ENCODE peak calls at places on chromosomes 7 and 10, in eight cellular contexts. One of them, this sample, is unnamed.

GRCh38 chr7:19404912-19405329 is 259.7 kb upstream of the FERD3L start:
- DNase-seq in activated T-helper 1 cell treated with anti-CD3 and anti-CD28 coated beads, Interleukin-12 subunit alpha, Interleukin-12 subunit beta, Interleukin-2, Interleukin-4 antibody, amounts not matched to agents 30 ng/mL and 10 ng/mL and 1 ng/mL, durations not matched to agents 14 hours and 24 hours and 36 hours: no peak
- DNase-seq in cortex of kidney: no peak
- DNase-seq in naive thymus-derived CD8-positive, alpha-beta T cell: no peak
- DNase-seq in cardiac muscle cell: peak
- DNase-seq in NCI-H1436: no peak
- DNase-seq in activated CD4-positive, alpha-beta T cell treated with anti-CD3 and anti-CD28 coated beads, Interleukin-2, amount 50 U/mL, for 48 hours: no peak
- DNase-seq in progenitor cell of endocrine pancreas: no peak
- DNase-seq in this sample: peak

GRCh38 chr7:70647801-70648491 is 484.0 kb upstream of the GALNT17 start:
- DNase-seq in cardiac muscle cell: no peak
- DNase-seq in progenitor cell of endocrine pancreas: no peak
- DNase-seq in cortex of kidney: no peak
- DNase-seq in naive thymus-derived CD8-positive, alpha-beta T cell: peak
- DNase-seq in activated T-helper 1 cell treated with anti-CD3 and anti-CD28 coated beads, Interleukin-12 subunit alpha, Interleukin-12 subunit beta, Interleukin-2, Interleukin-4 antibody, amounts not matched to agents 30 ng/mL and 10 ng/mL and 1 ng/mL, durations not matched to agents 14 hours and 24 hours and 36 hours: peak
- DNase-seq in activated CD4-positive, alpha-beta T cell treated with anti-CD3 and anti-CD28 coated beads, Interleukin-2, amount 50 U/mL, for 48 hours: peak
- DNase-seq in NCI-H1436: no peak
- DNase-seq in this sample: no peak

GRCh38 chr7:143221737-143222136 is at the start of gene TAS2R40:
- DNase-seq in activated CD4-positive, alpha-beta T cell treated with anti-CD3 and anti-CD28 coated beads, Interleukin-2, amount 50 U/mL, for 48 hours: no peak
- DNase-seq in NCI-H1436: no peak
- DNase-seq in progenitor cell of endocrine pancreas: no peak
- DNase-seq in naive thymus-derived CD8-positive, alpha-beta T cell: no peak
- DNase-seq in cardiac muscle cell: no peak
- DNase-seq in activated T-helper 1 cell treated with anti-CD3 and anti-CD28 coated beads, Interleukin-12 subunit alpha, Interleukin-12 subunit beta, Interleukin-2, Interleukin-4 antibody, amounts not matched to agents 30 ng/mL and 10 ng/mL and 1 ng/mL, durations not matched to agents 14 hours and 24 hours and 36 hours: no peak
- DNase-seq in cortex of kidney: no peak
- DNase-seq in this sample: no peak

GRCh38 chr7:101165958-101166602 is 711 bp upstream of the VGF start:
- DNase-seq in naive thymus-derived CD8-positive, alpha-beta T cell: no peak
- DNase-seq in progenitor cell of endocrine pancreas: no peak
- DNase-seq in NCI-H1436: no peak
- DNase-seq in cortex of kidney: no peak
- DNase-seq in activated CD4-positive, alpha-beta T cell treated with anti-CD3 and anti-CD28 coated beads, Interleukin-2, amount 50 U/mL, for 48 hours: no peak
- DNase-seq in cardiac muscle cell: no peak
- DNase-seq in activated T-helper 1 cell treated with anti-CD3 and anti-CD28 coated beads, Interleukin-12 subunit alpha, Interleukin-12 subunit beta, Interleukin-2, Interleukin-4 antibody, amounts not matched to agents 30 ng/mL and 10 ng/mL and 1 ng/mL, durations not matched to agents 14 hours and 24 hours and 36 hours: no peak
- DNase-seq in this sample: no peak

GRCh38 chr10:5897504-5897903 is 7.5 kb downstream of the FBH1 start:
- DNase-seq in cortex of kidney: no peak
- DNase-seq in activated T-helper 1 cell treated with anti-CD3 and anti-CD28 coated beads, Interleukin-12 subunit alpha, Interleukin-12 subunit beta, Interleukin-2, Interleukin-4 antibody, amounts not matched to agents 30 ng/mL and 10 ng/mL and 1 ng/mL, durations not matched to agents 14 hours and 24 hours and 36 hours: no peak
- DNase-seq in naive thymus-derived CD8-positive, alpha-beta T cell: no peak
- DNase-seq in cardiac muscle cell: no peak
- DNase-seq in activated CD4-positive, alpha-beta T cell treated with anti-CD3 and anti-CD28 coated beads, Interleukin-2, amount 50 U/mL, for 48 hours: no peak
- DNase-seq in NCI-H1436: no peak
- DNase-seq in progenitor cell of endocrine pancreas: no peak
- DNase-seq in this sample: no peak

GRCh38 chr10:113657544-113657943 is 6.3 kb downstream of the NRAP start:
- DNase-seq in progenitor cell of endocrine pancreas: no peak
- DNase-seq in cardiac muscle cell: no peak
- DNase-seq in activated CD4-positive, alpha-beta T cell treated with anti-CD3 and anti-CD28 coated beads, Interleukin-2, amount 50 U/mL, for 48 hours: no peak
- DNase-seq in activated T-helper 1 cell treated with anti-CD3 and anti-CD28 coated beads, Interleukin-12 subunit alpha, Interleukin-12 subunit beta, Interleukin-2, Interleukin-4 antibody, amounts not matched to agents 30 ng/mL and 10 ng/mL and 1 ng/mL, durations not matched to agents 14 hours and 24 hours and 36 hours: no peak
- DNase-seq in NCI-H1436: no peak
- DNase-seq in naive thymus-derived CD8-positive, alpha-beta T cell: no peak
- DNase-seq in cortex of kidney: no peak
- DNase-seq in this sample: no peak

GRCh38 chr7:114048386-114049235 is 129.8 kb upstream of the PPP1R3A start:
- DNase-seq in progenitor cell of endocrine pancreas: no peak
- DNase-seq in naive thymus-derived CD8-positive, alpha-beta T cell: no peak
- DNase-seq in cortex of kidney: no peak
- DNase-seq in activated CD4-positive, alpha-beta T cell treated with anti-CD3 and anti-CD28 coated beads, Interleukin-2, amount 50 U/mL, for 48 hours: no peak
- DNase-seq in activated T-helper 1 cell treated with anti-CD3 and anti-CD28 coated beads, Interleukin-12 subunit alpha, Interleukin-12 subunit beta, Interleukin-2, Interleukin-4 antibody, amounts not matched to agents 30 ng/mL and 10 ng/mL and 1 ng/mL, durations not matched to agents 14 hours and 24 hours and 36 hours: no peak
- DNase-seq in cardiac muscle cell: peak
- DNase-seq in NCI-H1436: no peak
- DNase-seq in this sample: peak

GRCh38 chr10:15719062-15719898 is 442 bp downstream of the ITGA8 start:
- DNase-seq in naive thymus-derived CD8-positive, alpha-beta T cell: no peak
- DNase-seq in activated T-helper 1 cell treated with anti-CD3 and anti-CD28 coated beads, Interleukin-12 subunit alpha, Interleukin-12 subunit beta, Interleukin-2, Interleukin-4 antibody, amounts not matched to agents 30 ng/mL and 10 ng/mL and 1 ng/mL, durations not matched to agents 14 hours and 24 hours and 36 hours: no peak
- DNase-seq in progenitor cell of endocrine pancreas: peak
- DNase-seq in NCI-H1436: no peak
- DNase-seq in activated CD4-positive, alpha-beta T cell treated with anti-CD3 and anti-CD28 coated beads, Interleukin-2, amount 50 U/mL, for 48 hours: no peak
- DNase-seq in cardiac muscle cell: peak
- DNase-seq in cortex of kidney: no peak
- DNase-seq in this sample: no peak

GRCh38 chr7:151705744-151706567 is 171.0 kb downstream of the PRKAG2 start:
- DNase-seq in NCI-H1436: peak
- DNase-seq in activated CD4-positive, alpha-beta T cell treated with anti-CD3 and anti-CD28 coated beads, Interleukin-2, amount 50 U/mL, for 48 hours: peak
- DNase-seq in activated T-helper 1 cell treated with anti-CD3 and anti-CD28 coated beads, Interleukin-12 subunit alpha, Interleukin-12 subunit beta, Interleukin-2, Interleukin-4 antibody, amounts not matched to agents 30 ng/mL and 10 ng/mL and 1 ng/mL, durations not matched to agents 14 hours and 24 hours and 36 hours: no peak
- DNase-seq in progenitor cell of endocrine pancreas: no peak
- DNase-seq in cardiac muscle cell: peak
- DNase-seq in cortex of kidney: no peak
- DNase-seq in naive thymus-derived CD8-positive, alpha-beta T cell: peak
- DNase-seq in this sample: peak

GRCh38 chr7:122412886-122413285 is 108.3 kb upstream of the FEZF1 start:
- DNase-seq in activated CD4-positive, alpha-beta T cell treated with anti-CD3 and anti-CD28 coated beads, Interleukin-2, amount 50 U/mL, for 48 hours: no peak
- DNase-seq in naive thymus-derived CD8-positive, alpha-beta T cell: no peak
- DNase-seq in progenitor cell of endocrine pancreas: no peak
- DNase-seq in cortex of kidney: no peak
- DNase-seq in activated T-helper 1 cell treated with anti-CD3 and anti-CD28 coated beads, Interleukin-12 subunit alpha, Interleukin-12 subunit beta, Interleukin-2, Interleukin-4 antibody, amounts not matched to agents 30 ng/mL and 10 ng/mL and 1 ng/mL, durations not matched to agents 14 hours and 24 hours and 36 hours: no peak
- DNase-seq in NCI-H1436: no peak
- DNase-seq in cardiac muscle cell: peak
- DNase-seq in this sample: no peak

GRCh38 chr10:71396084-71396713 is 521 bp upstream of the CDH23 start:
- DNase-seq in naive thymus-derived CD8-positive, alpha-beta T cell: peak
- DNase-seq in cardiac muscle cell: peak
- DNase-seq in progenitor cell of endocrine pancreas: peak
- DNase-seq in NCI-H1436: peak
- DNase-seq in activated CD4-positive, alpha-beta T cell treated with anti-CD3 and anti-CD28 coated beads, Interleukin-2, amount 50 U/mL, for 48 hours: peak
- DNase-seq in cortex of kidney: no peak
- DNase-seq in activated T-helper 1 cell treated with anti-CD3 and anti-CD28 coated beads, Interleukin-12 subunit alpha, Interleukin-12 subunit beta, Interleukin-2, Interleukin-4 antibody, amounts not matched to agents 30 ng/mL and 10 ng/mL and 1 ng/mL, durations not matched to agents 14 hours and 24 hours and 36 hours: no peak
- DNase-seq in this sample: peak

GRCh38 chr7:30468791-30469190 is 9.8 kb downstream of the NOD1 start:
- DNase-seq in naive thymus-derived CD8-positive, alpha-beta T cell: no peak
- DNase-seq in cardiac muscle cell: peak
- DNase-seq in progenitor cell of endocrine pancreas: no peak
- DNase-seq in cortex of kidney: no peak
- DNase-seq in activated CD4-positive, alpha-beta T cell treated with anti-CD3 and anti-CD28 coated beads, Interleukin-2, amount 50 U/mL, for 48 hours: no peak
- DNase-seq in NCI-H1436: no peak
- DNase-seq in activated T-helper 1 cell treated with anti-CD3 and anti-CD28 coated beads, Interleukin-12 subunit alpha, Interleukin-12 subunit beta, Interleukin-2, Interleukin-4 antibody, amounts not matched to agents 30 ng/mL and 10 ng/mL and 1 ng/mL, durations not matched to agents 14 hours and 24 hours and 36 hours: no peak
- DNase-seq in this sample: no peak

GRCh38 chr10:188546-188945 is 53.3 kb downstream of the ZMYND11 start:
- DNase-seq in activated T-helper 1 cell treated with anti-CD3 and anti-CD28 coated beads, Interleukin-12 subunit alpha, Interleukin-12 subunit beta, Interleukin-2, Interleukin-4 antibody, amounts not matched to agents 30 ng/mL and 10 ng/mL and 1 ng/mL, durations not matched to agents 14 hours and 24 hours and 36 hours: no peak
- DNase-seq in progenitor cell of endocrine pancreas: no peak
- DNase-seq in NCI-H1436: no peak
- DNase-seq in naive thymus-derived CD8-positive, alpha-beta T cell: no peak
- DNase-seq in activated CD4-positive, alpha-beta T cell treated with anti-CD3 and anti-CD28 coated beads, Interleukin-2, amount 50 U/mL, for 48 hours: no peak
- DNase-seq in cardiac muscle cell: no peak
- DNase-seq in cortex of kidney: no peak
- DNase-seq in this sample: no peak

GRCh38 chr7:40380111-40380510 is 245.3 kb downstream of the SUGCT start:
- DNase-seq in activated CD4-positive, alpha-beta T cell treated with anti-CD3 and anti-CD28 coated beads, Interleukin-2, amount 50 U/mL, for 48 hours: no peak
- DNase-seq in NCI-H1436: no peak
- DNase-seq in progenitor cell of endocrine pancreas: no peak
- DNase-seq in cortex of kidney: no peak
- DNase-seq in naive thymus-derived CD8-positive, alpha-beta T cell: no peak
- DNase-seq in activated T-helper 1 cell treated with anti-CD3 and anti-CD28 coated beads, Interleukin-12 subunit alpha, Interleukin-12 subunit beta, Interleukin-2, Interleukin-4 antibody, amounts not matched to agents 30 ng/mL and 10 ng/mL and 1 ng/mL, durations not matched to agents 14 hours and 24 hours and 36 hours: no peak
- DNase-seq in cardiac muscle cell: no peak
- DNase-seq in this sample: no peak

GRCh38 chr10:29922226-29922625 is 137.2 kb downstream of the JCAD start:
- DNase-seq in cardiac muscle cell: no peak
- DNase-seq in progenitor cell of endocrine pancreas: no peak
- DNase-seq in activated CD4-positive, alpha-beta T cell treated with anti-CD3 and anti-CD28 coated beads, Interleukin-2, amount 50 U/mL, for 48 hours: no peak
- DNase-seq in cortex of kidney: no peak
- DNase-seq in naive thymus-derived CD8-positive, alpha-beta T cell: no peak
- DNase-seq in NCI-H1436: no peak
- DNase-seq in activated T-helper 1 cell treated with anti-CD3 and anti-CD28 coated beads, Interleukin-12 subunit alpha, Interleukin-12 subunit beta, Interleukin-2, Interleukin-4 antibody, amounts not matched to agents 30 ng/mL and 10 ng/mL and 1 ng/mL, durations not matched to agents 14 hours and 24 hours and 36 hours: no peak
- DNase-seq in this sample: no peak

GRCh38 chr7:50856821-50857220 is 74.1 kb upstream of the GRB10 start:
- DNase-seq in cardiac muscle cell: no peak
- DNase-seq in progenitor cell of endocrine pancreas: no peak
- DNase-seq in naive thymus-derived CD8-positive, alpha-beta T cell: no peak
- DNase-seq in activated CD4-positive, alpha-beta T cell treated with anti-CD3 and anti-CD28 coated beads, Interleukin-2, amount 50 U/mL, for 48 hours: no peak
- DNase-seq in NCI-H1436: no peak
- DNase-seq in activated T-helper 1 cell treated with anti-CD3 and anti-CD28 coated beads, Interleukin-12 subunit alpha, Interleukin-12 subunit beta, Interleukin-2, Interleukin-4 antibody, amounts not matched to agents 30 ng/mL and 10 ng/mL and 1 ng/mL, durations not matched to agents 14 hours and 24 hours and 36 hours: no peak
- DNase-seq in cortex of kidney: no peak
- DNase-seq in this sample: no peak

GRCh38 chr7:1823376-1824150 is 153.5 kb downstream of the ELFN1 start:
- DNase-seq in activated CD4-positive, alpha-beta T cell treated with anti-CD3 and anti-CD28 coated beads, Interleukin-2, amount 50 U/mL, for 48 hours: no peak
- DNase-seq in NCI-H1436: no peak
- DNase-seq in cardiac muscle cell: no peak
- DNase-seq in activated T-helper 1 cell treated with anti-CD3 and anti-CD28 coated beads, Interleukin-12 subunit alpha, Interleukin-12 subunit beta, Interleukin-2, Interleukin-4 antibody, amounts not matched to agents 30 ng/mL and 10 ng/mL and 1 ng/mL, durations not matched to agents 14 hours and 24 hours and 36 hours: no peak
- DNase-seq in naive thymus-derived CD8-positive, alpha-beta T cell: no peak
- DNase-seq in cortex of kidney: no peak
- DNase-seq in progenitor cell of endocrine pancreas: no peak
- DNase-seq in this sample: no peak

GRCh38 chr7:22442887-22443369 is 57.1 kb downstream of the STEAP1B start:
- DNase-seq in naive thymus-derived CD8-positive, alpha-beta T cell: no peak
- DNase-seq in cortex of kidney: no peak
- DNase-seq in NCI-H1436: no peak
- DNase-seq in progenitor cell of endocrine pancreas: no peak
- DNase-seq in cardiac muscle cell: no peak
- DNase-seq in activated CD4-positive, alpha-beta T cell treated with anti-CD3 and anti-CD28 coated beads, Interleukin-2, amount 50 U/mL, for 48 hours: no peak
- DNase-seq in activated T-helper 1 cell treated with anti-CD3 and anti-CD28 coated beads, Interleukin-12 subunit alpha, Interleukin-12 subunit beta, Interleukin-2, Interleukin-4 antibody, amounts not matched to agents 30 ng/mL and 10 ng/mL and 1 ng/mL, durations not matched to agents 14 hours and 24 hours and 36 hours: no peak
- DNase-seq in this sample: no peak

GRCh38 chr7:30276203-30276900 is 8.0 kb upstream of the ZNRF2 start:
- DNase-seq in progenitor cell of endocrine pancreas: peak
- DNase-seq in activated T-helper 1 cell treated with anti-CD3 and anti-CD28 coated beads, Interleukin-12 subunit alpha, Interleukin-12 subunit beta, Interleukin-2, Interleukin-4 antibody, amounts not matched to agents 30 ng/mL and 10 ng/mL and 1 ng/mL, durations not matched to agents 14 hours and 24 hours and 36 hours: peak
- DNase-seq in activated CD4-positive, alpha-beta T cell treated with anti-CD3 and anti-CD28 coated beads, Interleukin-2, amount 50 U/mL, for 48 hours: peak
- DNase-seq in NCI-H1436: no peak
- DNase-seq in naive thymus-derived CD8-positive, alpha-beta T cell: peak
- DNase-seq in cardiac muscle cell: peak
- DNase-seq in cortex of kidney: no peak
- DNase-seq in this sample: peak

GRCh38 chr10:24891823-24892222 is 60.6 kb downstream of the PRTFDC1 start:
- DNase-seq in naive thymus-derived CD8-positive, alpha-beta T cell: no peak
- DNase-seq in NCI-H1436: no peak
- DNase-seq in cortex of kidney: no peak
- DNase-seq in progenitor cell of endocrine pancreas: no peak
- DNase-seq in activated CD4-positive, alpha-beta T cell treated with anti-CD3 and anti-CD28 coated beads, Interleukin-2, amount 50 U/mL, for 48 hours: no peak
- DNase-seq in cardiac muscle cell: peak
- DNase-seq in activated T-helper 1 cell treated with anti-CD3 and anti-CD28 coated beads, Interleukin-12 subunit alpha, Interleukin-12 subunit beta, Interleukin-2, Interleukin-4 antibody, amounts not matched to agents 30 ng/mL and 10 ng/mL and 1 ng/mL, durations not matched to agents 14 hours and 24 hours and 36 hours: no peak
- DNase-seq in this sample: peak

GRCh38 chr7:141073641-141074161 is at the start of gene TMEM178B:
- DNase-seq in activated CD4-positive, alpha-beta T cell treated with anti-CD3 and anti-CD28 coated beads, Interleukin-2, amount 50 U/mL, for 48 hours: peak
- DNase-seq in naive thymus-derived CD8-positive, alpha-beta T cell: no peak
- DNase-seq in cortex of kidney: no peak
- DNase-seq in NCI-H1436: no peak
- DNase-seq in activated T-helper 1 cell treated with anti-CD3 and anti-CD28 coated beads, Interleukin-12 subunit alpha, Interleukin-12 subunit beta, Interleukin-2, Interleukin-4 antibody, amounts not matched to agents 30 ng/mL and 10 ng/mL and 1 ng/mL, durations not matched to agents 14 hours and 24 hours and 36 hours: peak
- DNase-seq in cardiac muscle cell: no peak
- DNase-seq in progenitor cell of endocrine pancreas: peak
- DNase-seq in this sample: no peak

GRCh38 chr10:15879058-15879457 is 18.8 kb upstream of the MINDY3 start:
- DNase-seq in activated T-helper 1 cell treated with anti-CD3 and anti-CD28 coated beads, Interleukin-12 subunit alpha, Interleukin-12 subunit beta, Interleukin-2, Interleukin-4 antibody, amounts not matched to agents 30 ng/mL and 10 ng/mL and 1 ng/mL, durations not matched to agents 14 hours and 24 hours and 36 hours: no peak
- DNase-seq in NCI-H1436: peak
- DNase-seq in activated CD4-positive, alpha-beta T cell treated with anti-CD3 and anti-CD28 coated beads, Interleukin-2, amount 50 U/mL, for 48 hours: no peak
- DNase-seq in progenitor cell of endocrine pancreas: no peak
- DNase-seq in cortex of kidney: no peak
- DNase-seq in naive thymus-derived CD8-positive, alpha-beta T cell: no peak
- DNase-seq in cardiac muscle cell: peak
- DNase-seq in this sample: peak

GRCh38 chr10:84563355-84563754 is 235.0 kb downstream of the CCSER2 start:
- DNase-seq in cortex of kidney: no peak
- DNase-seq in activated CD4-positive, alpha-beta T cell treated with anti-CD3 and anti-CD28 coated beads, Interleukin-2, amount 50 U/mL, for 48 hours: no peak
- DNase-seq in progenitor cell of endocrine pancreas: no peak
- DNase-seq in cardiac muscle cell: no peak
- DNase-seq in activated T-helper 1 cell treated with anti-CD3 and anti-CD28 coated beads, Interleukin-12 subunit alpha, Interleukin-12 subunit beta, Interleukin-2, Interleukin-4 antibody, amounts not matched to agents 30 ng/mL and 10 ng/mL and 1 ng/mL, durations not matched to agents 14 hours and 24 hours and 36 hours: no peak
- DNase-seq in NCI-H1436: no peak
- DNase-seq in naive thymus-derived CD8-positive, alpha-beta T cell: no peak
- DNase-seq in this sample: no peak

GRCh38 chr10:106722524-106722923 is 442.0 kb downstream of the SORCS1 start:
- DNase-seq in naive thymus-derived CD8-positive, alpha-beta T cell: no peak
- DNase-seq in cortex of kidney: no peak
- DNase-seq in progenitor cell of endocrine pancreas: no peak
- DNase-seq in NCI-H1436: no peak
- DNase-seq in activated T-helper 1 cell treated with anti-CD3 and anti-CD28 coated beads, Interleukin-12 subunit alpha, Interleukin-12 subunit beta, Interleukin-2, Interleukin-4 antibody, amounts not matched to agents 30 ng/mL and 10 ng/mL and 1 ng/mL, durations not matched to agents 14 hours and 24 hours and 36 hours: no peak
- DNase-seq in activated CD4-positive, alpha-beta T cell treated with anti-CD3 and anti-CD28 coated beads, Interleukin-2, amount 50 U/mL, for 48 hours: no peak
- DNase-seq in cardiac muscle cell: no peak
- DNase-seq in this sample: no peak

GRCh38 chr10:104521901-104522827 is 118.9 kb upstream of the SORCS3 start:
- DNase-seq in activated T-helper 1 cell treated with anti-CD3 and anti-CD28 coated beads, Interleukin-12 subunit alpha, Interleukin-12 subunit beta, Interleukin-2, Interleukin-4 antibody, amounts not matched to agents 30 ng/mL and 10 ng/mL and 1 ng/mL, durations not matched to agents 14 hours and 24 hours and 36 hours: no peak
- DNase-seq in cardiac muscle cell: no peak
- DNase-seq in activated CD4-positive, alpha-beta T cell treated with anti-CD3 and anti-CD28 coated beads, Interleukin-2, amount 50 U/mL, for 48 hours: no peak
- DNase-seq in NCI-H1436: no peak
- DNase-seq in progenitor cell of endocrine pancreas: no peak
- DNase-seq in naive thymus-derived CD8-positive, alpha-beta T cell: no peak
- DNase-seq in cortex of kidney: no peak
- DNase-seq in this sample: no peak

GRCh38 chr10:78196964-78197363 is 163.3 kb downstream of the RPS24 start:
- DNase-seq in NCI-H1436: no peak
- DNase-seq in cardiac muscle cell: peak
- DNase-seq in cortex of kidney: no peak
- DNase-seq in activated CD4-positive, alpha-beta T cell treated with anti-CD3 and anti-CD28 coated beads, Interleukin-2, amount 50 U/mL, for 48 hours: no peak
- DNase-seq in activated T-helper 1 cell treated with anti-CD3 and anti-CD28 coated beads, Interleukin-12 subunit alpha, Interleukin-12 subunit beta, Interleukin-2, Interleukin-4 antibody, amounts not matched to agents 30 ng/mL and 10 ng/mL and 1 ng/mL, durations not matched to agents 14 hours and 24 hours and 36 hours: no peak
- DNase-seq in naive thymus-derived CD8-positive, alpha-beta T cell: no peak
- DNase-seq in progenitor cell of endocrine pancreas: no peak
- DNase-seq in this sample: peak

GRCh38 chr10:44056206-44056605 is 328.7 kb downstream of the CXCL12 start:
- DNase-seq in NCI-H1436: no peak
- DNase-seq in activated CD4-positive, alpha-beta T cell treated with anti-CD3 and anti-CD28 coated beads, Interleukin-2, amount 50 U/mL, for 48 hours: no peak
- DNase-seq in cortex of kidney: no peak
- DNase-seq in naive thymus-derived CD8-positive, alpha-beta T cell: no peak
- DNase-seq in activated T-helper 1 cell treated with anti-CD3 and anti-CD28 coated beads, Interleukin-12 subunit alpha, Interleukin-12 subunit beta, Interleukin-2, Interleukin-4 antibody, amounts not matched to agents 30 ng/mL and 10 ng/mL and 1 ng/mL, durations not matched to agents 14 hours and 24 hours and 36 hours: no peak
- DNase-seq in cardiac muscle cell: no peak
- DNase-seq in progenitor cell of endocrine pancreas: no peak
- DNase-seq in this sample: no peak

GRCh38 chr7:40303996-40304395 is 169.2 kb downstream of the SUGCT start:
- DNase-seq in NCI-H1436: no peak
- DNase-seq in progenitor cell of endocrine pancreas: no peak
- DNase-seq in naive thymus-derived CD8-positive, alpha-beta T cell: no peak
- DNase-seq in activated CD4-positive, alpha-beta T cell treated with anti-CD3 and anti-CD28 coated beads, Interleukin-2, amount 50 U/mL, for 48 hours: no peak
- DNase-seq in cortex of kidney: no peak
- DNase-seq in cardiac muscle cell: no peak
- DNase-seq in activated T-helper 1 cell treated with anti-CD3 and anti-CD28 coated beads, Interleukin-12 subunit alpha, Interleukin-12 subunit beta, Interleukin-2, Interleukin-4 antibody, amounts not matched to agents 30 ng/mL and 10 ng/mL and 1 ng/mL, durations not matched to agents 14 hours and 24 hours and 36 hours: no peak
- DNase-seq in this sample: no peak

GRCh38 chr7:104267701-104268368 is 60.0 kb upstream of the ORC5 start:
- DNase-seq in progenitor cell of endocrine pancreas: no peak
- DNase-seq in activated T-helper 1 cell treated with anti-CD3 and anti-CD28 coated beads, Interleukin-12 subunit alpha, Interleukin-12 subunit beta, Interleukin-2, Interleukin-4 antibody, amounts not matched to agents 30 ng/mL and 10 ng/mL and 1 ng/mL, durations not matched to agents 14 hours and 24 hours and 36 hours: no peak
- DNase-seq in naive thymus-derived CD8-positive, alpha-beta T cell: no peak
- DNase-seq in NCI-H1436: no peak
- DNase-seq in cardiac muscle cell: peak
- DNase-seq in cortex of kidney: no peak
- DNase-seq in activated CD4-positive, alpha-beta T cell treated with anti-CD3 and anti-CD28 coated beads, Interleukin-2, amount 50 U/mL, for 48 hours: no peak
- DNase-seq in this sample: peak

GRCh38 chr10:117418121-117418520 is 42.9 kb upstream of the PDZD8 start:
- DNase-seq in progenitor cell of endocrine pancreas: no peak
- DNase-seq in activated CD4-positive, alpha-beta T cell treated with anti-CD3 and anti-CD28 coated beads, Interleukin-2, amount 50 U/mL, for 48 hours: no peak
- DNase-seq in cardiac muscle cell: no peak
- DNase-seq in activated T-helper 1 cell treated with anti-CD3 and anti-CD28 coated beads, Interleukin-12 subunit alpha, Interleukin-12 subunit beta, Interleukin-2, Interleukin-4 antibody, amounts not matched to agents 30 ng/mL and 10 ng/mL and 1 ng/mL, durations not matched to agents 14 hours and 24 hours and 36 hours: no peak
- DNase-seq in cortex of kidney: no peak
- DNase-seq in NCI-H1436: no peak
- DNase-seq in naive thymus-derived CD8-positive, alpha-beta T cell: no peak
- DNase-seq in this sample: no peak

GRCh38 chr10:103772096-103772845 is 83.1 kb downstream of the SH3PXD2A start:
- DNase-seq in progenitor cell of endocrine pancreas: peak
- DNase-seq in naive thymus-derived CD8-positive, alpha-beta T cell: peak
- DNase-seq in activated CD4-positive, alpha-beta T cell treated with anti-CD3 and anti-CD28 coated beads, Interleukin-2, amount 50 U/mL, for 48 hours: peak
- DNase-seq in cardiac muscle cell: peak
- DNase-seq in NCI-H1436: peak
- DNase-seq in activated T-helper 1 cell treated with anti-CD3 and anti-CD28 coated beads, Interleukin-12 subunit alpha, Interleukin-12 subunit beta, Interleukin-2, Interleukin-4 antibody, amounts not matched to agents 30 ng/mL and 10 ng/mL and 1 ng/mL, durations not matched to agents 14 hours and 24 hours and 36 hours: peak
- DNase-seq in cortex of kidney: no peak
- DNase-seq in this sample: peak

GRCh38 chr7:32948202-32948601 is 9.0 kb upstream of the FKBP9 start:
- DNase-seq in activated CD4-positive, alpha-beta T cell treated with anti-CD3 and anti-CD28 coated beads, Interleukin-2, amount 50 U/mL, for 48 hours: no peak
- DNase-seq in activated T-helper 1 cell treated with anti-CD3 and anti-CD28 coated beads, Interleukin-12 subunit alpha, Interleukin-12 subunit beta, Interleukin-2, Interleukin-4 antibody, amounts not matched to agents 30 ng/mL and 10 ng/mL and 1 ng/mL, durations not matched to agents 14 hours and 24 hours and 36 hours: no peak
- DNase-seq in NCI-H1436: no peak
- DNase-seq in naive thymus-derived CD8-positive, alpha-beta T cell: no peak
- DNase-seq in cortex of kidney: no peak
- DNase-seq in progenitor cell of endocrine pancreas: no peak
- DNase-seq in cardiac muscle cell: no peak
- DNase-seq in this sample: no peak

GRCh38 chr10:97629289-97629688 is 4.0 kb downstream of the MORN4 start:
- DNase-seq in cardiac muscle cell: no peak
- DNase-seq in activated CD4-positive, alpha-beta T cell treated with anti-CD3 and anti-CD28 coated beads, Interleukin-2, amount 50 U/mL, for 48 hours: no peak
- DNase-seq in cortex of kidney: no peak
- DNase-seq in activated T-helper 1 cell treated with anti-CD3 and anti-CD28 coated beads, Interleukin-12 subunit alpha, Interleukin-12 subunit beta, Interleukin-2, Interleukin-4 antibody, amounts not matched to agents 30 ng/mL and 10 ng/mL and 1 ng/mL, durations not matched to agents 14 hours and 24 hours and 36 hours: no peak
- DNase-seq in progenitor cell of endocrine pancreas: no peak
- DNase-seq in naive thymus-derived CD8-positive, alpha-beta T cell: no peak
- DNase-seq in NCI-H1436: no peak
- DNase-seq in this sample: no peak

GRCh38 chr7:1913290-1914282 is 243.5 kb downstream of the ELFN1 start:
- DNase-seq in activated T-helper 1 cell treated with anti-CD3 and anti-CD28 coated beads, Interleukin-12 subunit alpha, Interleukin-12 subunit beta, Interleukin-2, Interleukin-4 antibody, amounts not matched to agents 30 ng/mL and 10 ng/mL and 1 ng/mL, durations not matched to agents 14 hours and 24 hours and 36 hours: no peak
- DNase-seq in progenitor cell of endocrine pancreas: no peak
- DNase-seq in NCI-H1436: no peak
- DNase-seq in cortex of kidney: no peak
- DNase-seq in cardiac muscle cell: no peak
- DNase-seq in naive thymus-derived CD8-positive, alpha-beta T cell: no peak
- DNase-seq in activated CD4-positive, alpha-beta T cell treated with anti-CD3 and anti-CD28 coated beads, Interleukin-2, amount 50 U/mL, for 48 hours: no peak
- DNase-seq in this sample: no peak

This sample was measured in A549.